ENCODE peak calls at places on chromosomes 13 and 19, in ten cellular contexts. X, N, P, W, K, B, M, C, A and J are unnamed samples. For H3K27me3, the result is how much of the 10 kb centered on the place peaks cover.

GRCh38 chr19:28523619-28524018 is 689.3 kb downstream of the UQCRFS1 start:
- DNase-seq in P (no peak), B (no peak), W (no peak), K (no peak), C (no peak), A (no peak), X (no peak), N (no peak), M (no peak), J (no peak)

GRCh38 chr13:101572456-101572855 is 120.0 kb downstream of the ITGBL1 start:
- DNase-seq in X (no peak), B (no peak), A (no peak), M (no peak), P (no peak), K (no peak), W (no peak), N (no peak), C (no peak), J (no peak)

GRCh38 chr13:110902370-110902769 is 12.5 kb downstream of the ANKRD10 start:
- DNase-seq in K (no peak), C (no peak), M (no peak), X (no peak), W (no peak), P (no peak), B (no peak), N (no peak), A (no peak), J (no peak)

GRCh38 chr19:50226536-50226935 is 23.1 kb downstream of the MYH14 start:
- DNase-seq in P (no peak), W (no peak), K (no peak), A (no peak), M (no peak), C (no peak), N (no peak), X (no peak), B (no peak), J (no peak)

GRCh38 chr19:57302020-57302465 is 18.2 kb upstream of the ZNF543 start:
- DNase-seq in B (no peak), W (no peak), N (no peak), C (no peak), K (no peak), P (no peak), X (no peak), M (peak), A (no peak), J (no peak)

GRCh38 chr13:95624020-95624419 is 20.5 kb downstream of the DZIP1 start:
- DNase-seq in B (no peak), K (no peak), W (no peak), C (no peak), M (no peak), N (no peak), X (peak), P (peak), A (no peak), J (peak)

GRCh38 chr19:42010245-42011126 is 16.5 kb upstream of the ATP1A3 start:
- DNase-seq in A (no peak), C (no peak), W (peak), X (no peak), B (no peak), K (no peak), P (no peak), M (no peak), N (no peak), J (no peak)

GRCh38 chr13:42574011-42574410 is at the start of gene TNFSF11:
- DNase-seq in B (no peak), X (peak), W (no peak), C (no peak), M (no peak), K (no peak), N (no peak), A (no peak), P (no peak), J (no peak)

GRCh38 chr13:39684531-39685137 is 29.2 kb downstream of the COG6 start:
- DNase-seq in C (no peak), P (peak), B (no peak), X (peak), M (no peak), K (no peak), A (no peak), W (no peak), N (no peak), J (peak)

GRCh38 chr13:49367640-49368431 is 76.0 kb downstream of the CAB39L start:
- DNase-seq in A (no peak), M (no peak), W (no peak), K (no peak), P (no peak), N (no peak), B (no peak), C (no peak), X (peak), J (no peak)

GRCh38 chr19:54535601-54536000 is 33.0 kb downstream of the LAIR2 start:
- DNase-seq in W (no peak), N (no peak), C (no peak), B (no peak), M (no peak), A (no peak), P (no peak), X (no peak), K (no peak), J (no peak)

GRCh38 chr19:41431426-41432386 is 4.5 kb upstream of the B3GNT8 start:
- DNase-seq in W (peak), A (no peak), K (no peak), P (no peak), C (no peak), X (peak), M (no peak), B (no peak), N (no peak), J (no peak)

GRCh38 chr13:98239156-98240076 is 62.3 kb upstream of the RNF113B start:
- DNase-seq in B (no peak), N (no peak), A (no peak), P (no peak), K (no peak), W (no peak), X (peak), C (no peak), M (no peak), J (no peak)

GRCh38 chr13:93080587-93080986 is 146.0 kb upstream of the GPC6 start:
- DNase-seq in P (no peak), K (no peak), N (no peak), X (peak), W (no peak), C (no peak), M (no peak), B (peak), A (no peak), J (no peak)

GRCh38 chr13:74144269-74144668 is 10.1 kb upstream of the KLF12 start:
- DNase-seq in N (no peak), W (no peak), K (no peak), P (no peak), M (no peak), B (no peak), C (no peak), X (no peak), A (no peak), J (no peak)

GRCh38 chr19:3636962-3637361 is 10.4 kb upstream of the CACTIN start:
- DNase-seq in B (no peak), W (no peak), X (no peak), A (no peak), K (no peak), N (no peak), C (no peak), M (no peak), P (no peak), J (no peak)

DNA sequence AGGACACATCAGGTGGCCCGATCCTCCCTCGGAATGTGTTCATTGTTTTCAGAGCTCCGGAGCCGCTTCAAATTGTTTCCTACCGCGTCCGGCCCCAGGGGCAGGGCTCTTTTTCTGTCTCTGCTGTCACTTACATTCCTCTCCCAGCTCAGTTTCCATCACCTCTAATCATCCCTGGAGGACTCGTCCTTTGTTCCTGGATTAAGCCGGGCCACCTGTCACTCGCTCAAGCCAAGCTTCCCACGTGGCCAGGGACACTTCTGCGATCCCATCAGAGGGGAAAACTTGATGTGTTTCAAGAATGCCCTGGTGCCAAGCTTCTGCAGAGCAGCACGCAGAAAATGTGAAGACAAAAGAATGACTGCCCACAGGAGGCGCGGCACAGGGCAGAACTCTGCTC is 13.5 kb downstream of the IL17D start:
- DNase-seq in N (no peak), K (no peak), A (no peak), C (no peak), X (peak), W (no peak), P (no peak), B (no peak), M (no peak), J (no peak)
- H3K4me3 ChIP-seq in N (no peak), K (no peak), A (no peak), C (no peak), X (no peak), W (no peak), P (no peak), B (no peak), M (no peak), J (no peak)

GRCh38 chr19:6721113-6721474 is 644 bp upstream of the C3 start:
- DNase-seq in N (no peak), X (no peak), B (no peak), C (no peak), A (no peak), M (no peak), P (no peak), K (no peak), W (no peak), J (no peak)
- H3K27me3 ChIP-seq in N (under half), X (under half), B (under half), C (under half), A (under half), M (under half), P (under half), K (under half), W (under half), J (under half)

GRCh38 chr19:30659638-30660037 is 287.5 kb downstream of the ZNF536 start:
- DNase-seq in P (no peak), W (no peak), M (no peak), A (no peak), K (no peak), C (no peak), B (no peak), N (no peak), X (no peak), J (no peak)

GRCh38 chr19:30666301-30666803 is 294.2 kb downstream of the ZNF536 start:
- DNase-seq in X (peak), A (peak), K (peak), C (peak), P (peak), B (no peak), W (no peak), M (no peak), N (no peak), J (peak)

GRCh38 chr19:30664358-30665058 is 292.3 kb downstream of the ZNF536 start:
- DNase-seq in X (peak), M (no peak), A (peak), B (no peak), K (peak), C (no peak), P (no peak), N (no peak), W (no peak), J (no peak)

GRCh38 chr19:30665449-30665848 is 293.3 kb downstream of the ZNF536 start:
- DNase-seq in N (no peak), C (no peak), X (no peak), M (no peak), B (no peak), K (no peak), P (no peak), W (no peak), A (no peak), J (no peak)

GRCh38 chr19:30662211-30662861 is 290.2 kb downstream of the ZNF536 start:
- DNase-seq in C (no peak), N (no peak), X (no peak), W (no peak), B (no peak), K (no peak), M (no peak), P (no peak), A (no peak), J (no peak)
- H3K4me3 ChIP-seq in C (no peak), N (peak), X (no peak), W (no peak), B (no peak), K (no peak), M (no peak), P (no peak), A (no peak), J (no peak)

DNA sequence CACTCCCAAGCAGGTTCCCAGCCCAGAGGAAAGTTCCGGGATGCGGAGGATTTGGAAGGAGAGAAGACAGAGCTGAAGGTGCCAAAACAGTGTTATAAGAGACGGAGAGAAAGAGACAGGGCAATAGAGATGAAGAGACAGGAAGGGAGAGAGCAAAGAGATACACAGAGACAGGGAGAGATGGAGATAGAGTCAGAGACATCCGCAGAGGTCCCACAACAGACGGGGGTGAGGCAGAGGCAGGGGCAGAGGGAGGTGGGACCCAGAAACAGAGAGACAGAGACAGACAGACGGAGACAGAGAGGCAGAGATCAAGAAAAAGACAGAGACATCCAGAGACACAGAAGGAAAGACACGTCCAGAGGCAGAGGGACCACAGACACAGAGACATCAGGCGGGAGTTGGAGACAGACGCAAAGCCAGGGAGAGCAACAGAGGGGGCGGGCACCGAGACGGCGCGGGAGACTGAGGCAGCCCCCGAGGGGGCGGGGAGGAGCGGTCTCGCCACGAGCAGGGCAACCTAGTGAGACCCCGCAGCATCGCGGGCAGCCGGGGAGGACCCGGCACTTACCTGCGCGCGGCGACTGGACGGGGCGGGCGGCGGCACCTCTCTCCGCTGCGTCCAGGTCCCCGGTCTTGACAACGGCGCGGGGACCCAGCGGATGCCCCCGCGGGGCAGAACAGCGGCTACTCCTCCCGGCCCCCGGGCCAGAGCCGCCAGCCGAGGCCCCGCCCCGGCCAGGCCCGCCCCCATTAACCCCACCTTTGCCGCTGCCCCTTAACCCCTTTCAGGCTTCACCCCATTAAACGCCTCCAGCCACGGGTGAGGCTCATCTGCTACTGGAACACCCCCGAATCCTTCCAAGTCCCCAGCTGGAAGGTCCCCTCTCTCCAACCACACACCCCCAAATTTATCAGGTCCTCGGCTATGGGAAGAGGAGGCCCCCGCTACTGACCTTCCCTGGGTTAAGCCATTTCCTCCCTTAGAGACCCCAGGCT is at the start of gene GPR4:
- DNase-seq in K (no peak), A (no peak), C (no peak), N (no peak), B (no peak), M (no peak), P (no peak), X (peak), W (peak), J (no peak)
- H3K27me3 ChIP-seq in K (half or more), A (half or more), C (half or more), N (under half), B (half or more), M (under half), P (half or more), X (half or more), W (under half), J (half or more)

GRCh38 chr13:112606125-112607001 is 18.4 kb upstream of the TUBGCP3 start:
- DNase-seq in B (peak), K (peak), M (peak), N (peak), A (peak), P (peak), W (peak), C (peak), X (peak), J (peak)

GRCh38 chr13:112608212-112608611 is 20.3 kb upstream of the TUBGCP3 start:
- DNase-seq in X (no peak), C (no peak), N (no peak), M (no peak), A (no peak), W (no peak), B (no peak), K (no peak), P (no peak), J (no peak)

GRCh38 chr13:112603641-112604220 is 15.8 kb upstream of the TUBGCP3 start:
- DNase-seq in B (no peak), W (no peak), M (no peak), K (no peak), C (no peak), N (no peak), P (no peak), A (no peak), X (no peak), J (no peak)

GRCh38 chr13:112601351-112601750 is 13.4 kb upstream of the TUBGCP3 start:
- DNase-seq in B (no peak), P (no peak), X (no peak), N (no peak), W (no peak), K (peak), A (no peak), M (no peak), C (no peak), J (no peak)

GRCh38 chr13:112605531-112605990 is 17.6 kb upstream of the TUBGCP3 start:
- DNase-seq in W (no peak), C (no peak), X (peak), N (no peak), K (peak), P (no peak), B (no peak), M (no peak), A (no peak), J (no peak)
- H3K4me3 ChIP-seq in W (peak), C (peak), X (peak), N (peak), K (peak), P (no peak), B (peak), M (peak), A (peak), J (no peak)

GRCh38 chr13:26541678-26542553 is 15.6 kb upstream of the WASF3 start:
- DNase-seq in W (no peak), N (no peak), P (no peak), X (peak), K (no peak), M (no peak), A (no peak), B (no peak), C (no peak), J (no peak)
- H3K27me3 ChIP-seq in W (under half), N (under half), P (under half), X (under half), K (under half), M (under half), A (under half), B (under half), C (under half), J (under half)